ENCODE peak calls at places on chromosomes 13 and 19, in four cellular contexts. One of them, this sample, is unnamed.

GRCh38 chr13:103634066-103634465 is 567.8 kb upstream of the SLC10A2 start:
- DNase-seq in stromal cell of bone marrow: no peak
- DNase-seq in HT-29: no peak
- DNase-seq in T-helper 1 cell: no peak
- DNase-seq in this sample: no peak

GRCh38 chr13:70457474-70457873 is 349.2 kb upstream of the KLHL1 start:
- DNase-seq in stromal cell of bone marrow: no peak
- DNase-seq in HT-29: no peak
- DNase-seq in T-helper 1 cell: no peak
- DNase-seq in this sample: no peak

GRCh38 chr19:38658462-38659306 is 11.2 kb downstream of the ACTN4 start:
- DNase-seq in stromal cell of bone marrow: peak; percentile 100
- DNase-seq in HT-29: peak; percentile 99
- DNase-seq in T-helper 1 cell: no peak
- DNase-seq in this sample: peak; percentile 86

GRCh38 chr13:74026753-74027152 is 107.5 kb downstream of the KLF12 start:
- DNase-seq in stromal cell of bone marrow: no peak
- DNase-seq in HT-29: no peak
- DNase-seq in T-helper 1 cell: peak; percentile 63
- DNase-seq in this sample: peak; percentile 26

GRCh38 chr19:13055213-13056051 is 47.2 kb downstream of the LYL1 start:
- DNase-seq in stromal cell of bone marrow: peak; percentile 86
- DNase-seq in HT-29: peak; percentile 48
- DNase-seq in T-helper 1 cell: no peak
- DNase-seq in this sample: no peak

GRCh38 chr19:11164879-11165406 is 9.4 kb upstream of the SPC24 start:
- DNase-seq in stromal cell of bone marrow: peak; percentile 99
- DNase-seq in HT-29: no peak
- DNase-seq in T-helper 1 cell: no peak
- DNase-seq in this sample: peak; percentile 60

GRCh38 chr19:10362259-10362658 is 18.1 kb downstream of the TYK2 start:
- DNase-seq in stromal cell of bone marrow: no peak
- DNase-seq in HT-29: no peak
- DNase-seq in T-helper 1 cell: no peak
- DNase-seq in this sample: no peak

GRCh38 chr19:3969435-3970312 is 1.2 kb downstream of the DAPK3 start:
- DNase-seq in stromal cell of bone marrow: peak; percentile 82
- DNase-seq in HT-29: peak; percentile 37
- DNase-seq in T-helper 1 cell: no peak
- DNase-seq in this sample: no peak

GRCh38 chr19:18514800-18515682 is 6.8 kb downstream of the ELL start:
- DNase-seq in stromal cell of bone marrow: no peak
- DNase-seq in HT-29: peak; percentile 81
- DNase-seq in T-helper 1 cell: no peak
- DNase-seq in this sample: no peak

GRCh38 chr19:17766543-17767131 is 15.4 kb downstream of the FCHO1 start:
- DNase-seq in stromal cell of bone marrow: peak; percentile 39
- DNase-seq in HT-29: peak; percentile 86
- DNase-seq in T-helper 1 cell: no peak
- DNase-seq in this sample: peak; percentile 81

GRCh38 chr13:39634956-39635355 is 20.5 kb upstream of the COG6 start:
- DNase-seq in stromal cell of bone marrow: no peak
- DNase-seq in HT-29: no peak
- DNase-seq in T-helper 1 cell: no peak
- DNase-seq in this sample: no peak

GRCh38 chr13:108561152-108561551 is 68.3 kb upstream of the MYO16 start:
- DNase-seq in stromal cell of bone marrow: no peak
- DNase-seq in HT-29: no peak
- DNase-seq in T-helper 1 cell: no peak
- DNase-seq in this sample: peak; percentile 11

GRCh38 chr13:113855931-113856715 is 7.8 kb downstream of the GAS6 start:
- DNase-seq in stromal cell of bone marrow: no peak
- DNase-seq in HT-29: no peak
- DNase-seq in T-helper 1 cell: no peak
- DNase-seq in this sample: no peak

GRCh38 chr19:50944795-50945194 is 8.0 kb downstream of the KLK5 start:
- DNase-seq in stromal cell of bone marrow: no peak
- DNase-seq in HT-29: no peak
- DNase-seq in T-helper 1 cell: no peak
- DNase-seq in this sample: no peak

GRCh38 chr13:29743229-29743786 is 107.1 kb downstream of the UBL3 start:
- DNase-seq in stromal cell of bone marrow: peak; percentile 26
- DNase-seq in HT-29: no peak
- DNase-seq in T-helper 1 cell: no peak
- DNase-seq in this sample: no peak

GRCh38 chr13:92804346-92804745 is 422.3 kb upstream of the GPC6 start:
- DNase-seq in stromal cell of bone marrow: peak; percentile 35
- DNase-seq in HT-29: no peak
- DNase-seq in T-helper 1 cell: no peak
- DNase-seq in this sample: no peak

GRCh38 chr19:447816-448546 is 12.9 kb downstream of the SHC2 start:
- DNase-seq in stromal cell of bone marrow: no peak
- DNase-seq in HT-29: no peak
- DNase-seq in T-helper 1 cell: no peak
- DNase-seq in this sample: no peak

GRCh38 chr19:53507523-53508442 is 30.2 kb upstream of the ZNF331 start:
- DNase-seq in stromal cell of bone marrow: peak; percentile 53
- DNase-seq in HT-29: no peak
- DNase-seq in T-helper 1 cell: no peak
- DNase-seq in this sample: no peak

GRCh38 chr19:45356760-45357444 is 13.5 kb downstream of the ERCC2 start:
- DNase-seq in stromal cell of bone marrow: no peak
- DNase-seq in HT-29: no peak
- DNase-seq in T-helper 1 cell: no peak
- DNase-seq in this sample: no peak

GRCh38 chr19:4559569-4559968 is at the start of gene SEMA6B:
- DNase-seq in stromal cell of bone marrow: no peak
- DNase-seq in HT-29: no peak
- DNase-seq in T-helper 1 cell: no peak
- DNase-seq in this sample: peak; percentile 55

GRCh38 chr19:3784607-3785463 is 1.3 kb downstream of the MATK start:
- DNase-seq in stromal cell of bone marrow: no peak
- DNase-seq in HT-29: peak; percentile 14
- DNase-seq in T-helper 1 cell: no peak
- DNase-seq in this sample: no peak

This sample was measured in pons.